ENCODE peak calls at places on chromosome 10, in four cellular contexts. A is colonic mucosa, H is mucosa of gallbladder, C is IMR-90. J is an unnamed sample.

GRCh38 chr10:31623466-31623865 is 304.4 kb downstream of the ZEB1 start:
- DNase-seq in H (peak; percentile 32), C (peak; percentile 28), A (no peak), J (no peak)

GRCh38 chr10:121696854-121697253 is 98.6 kb upstream of the FGFR2 start:
- DNase-seq in C (no peak), H (peak; percentile 25), A (peak; percentile 70), J (peak; percentile 45)

GRCh38 chr10:53357587-53357986 is 585.0 kb upstream of the MBL2 start:
- DNase-seq in H (no peak), A (no peak), C (no peak), J (no peak)

GRCh38 chr10:5544216-5544805 is 19.6 kb downstream of the CALML3 start:
- DNase-seq in H (peak; percentile 63), C (no peak), A (no peak), J (no peak)

GRCh38 chr10:133159611-133159949 is 439 bp upstream of the KNDC1 start:
- DNase-seq in A (no peak), H (no peak), C (no peak), J (no peak)

GRCh38 chr10:96395931-96396877 is 37.4 kb upstream of the OPALIN start:
- DNase-seq in A (peak; percentile 53), H (peak; percentile 67), C (peak; percentile 67), J (peak; percentile 80)

GRCh38 chr10:72875250-72876055 is 18.1 kb upstream of the OIT3 start:
- DNase-seq in H (no peak), A (no peak), C (peak; percentile 43), J (no peak)

GRCh38 chr10:127600479-127600878 is 51.4 kb downstream of the NPS start:
- DNase-seq in A (no peak), H (no peak), C (no peak), J (no peak)

GRCh38 chr10:129710510-129710847 is 243.4 kb downstream of the MGMT start:
- DNase-seq in A (no peak), H (no peak), C (no peak), J (no peak)

GRCh38 chr10:108203905-108204527 is 1039.5 kb upstream of the SORCS1 start:
- DNase-seq in H (no peak), A (no peak), C (no peak), J (no peak)

GRCh38 chr10:72812415-72812797 is 81.1 kb upstream of the OIT3 start:
- DNase-seq in H (no peak), A (no peak), C (no peak), J (no peak)

GRCh38 chr10:119246862-119247549 is 39.6 kb downstream of the GRK5 start:
- DNase-seq in A (no peak), H (no peak), C (peak; percentile 97), J (no peak)

GRCh38 chr10:130301026-130301892 is 165.1 kb downstream of the GLRX3 start:
- DNase-seq in A (peak; percentile 51), C (no peak), H (peak; percentile 49), J (no peak)

GRCh38 chr10:132511092-132511491 is 26.5 kb upstream of the INPP5A start:
- DNase-seq in A (no peak), C (no peak), H (no peak), J (no peak)

GRCh38 chr10:21166557-21167287 is 269.6 kb upstream of the NEBL start:
- DNase-seq in C (no peak), A (peak; percentile 62), H (peak; percentile 59), J (no peak)

GRCh38 chr10:77879710-77880109 is 46.8 kb downstream of the DLG5 start:
- DNase-seq in A (no peak), H (no peak), C (no peak), J (no peak)

GRCh38 chr10:97025613-97026242 is 160.0 kb downstream of the SLIT1 start:
- DNase-seq in C (peak; percentile 40), A (peak; percentile 64), H (peak; percentile 62), J (peak; percentile 86)

GRCh38 chr10:115937756-115938032 is 335.3 kb downstream of the GFRA1 start:
- DNase-seq in C (no peak), H (no peak), A (no peak), J (no peak)

GRCh38 chr10:120735773-120736371 is 115.3 kb upstream of the WDR11 start:
- DNase-seq in H (no peak), A (no peak), C (peak; percentile 12), J (peak; percentile 37)

GRCh38 chr10:66917104-66917503 is 8.7 kb upstream of the LRRTM3 start:
- DNase-seq in A (no peak), H (no peak), C (no peak), J (no peak)

GRCh38 chr10:114304566-114305421 is 65.7 kb downstream of the VWA2 start:
- DNase-seq in A (peak; percentile 56), H (peak; percentile 30), C (no peak), J (no peak)

GRCh38 chr10:68239596-68240150 is 7.8 kb upstream of the ATOH7 start:
- DNase-seq in A (no peak), C (peak; percentile 57), H (no peak), J (no peak)

GRCh38 chr10:8767616-8768015 is 713.1 kb downstream of the GATA3 start:
- DNase-seq in C (no peak), H (no peak), A (no peak), J (no peak)

GRCh38 chr10:47060356-47060755 is 149.1 kb downstream of the PTPN20 start:
- DNase-seq in A (no peak), H (no peak), C (no peak), J (no peak)

GRCh38 chr10:129277804-129278203 is 189.2 kb upstream of the MGMT start:
- DNase-seq in A (no peak), H (no peak), C (no peak), J (no peak)

GRCh38 chr10:71782917-71783490 is 9.7 kb upstream of the VSIR start:
- DNase-seq in A (no peak), H (no peak), C (no peak), J (no peak)

GRCh38 chr10:133236411-133237240 is 1.0 kb upstream of the VENTX start:
- DNase-seq in A (no peak), H (no peak), C (no peak), J (no peak)

GRCh38 chr10:132738454-132739224 is 47.3 kb downstream of the NKX6-2 start:
- DNase-seq in A (no peak), C (no peak), H (no peak), J (peak; percentile 95)

GRCh38 chr10:69648461-69648860 is 18.4 kb downstream of the FAM241B start:
- DNase-seq in A (no peak), H (no peak), C (no peak), J (no peak)

GRCh38 chr10:63915240-63915639 is 394.0 kb downstream of the REEP3 start:
- DNase-seq in H (peak; percentile 56), A (no peak), C (no peak), J (no peak)

GRCh38 chr10:113028393-113029054 is 78.5 kb downstream of the TCF7L2 start:
- DNase-seq in H (no peak), A (no peak), C (no peak), J (peak; percentile 44)

GRCh38 chr10:96496281-96496925 is 17.3 kb downstream of the TLL2 start:
- DNase-seq in H (no peak), C (peak; percentile 35), A (no peak), J (no peak)

GRCh38 chr10:11276475-11276990 is 258.9 kb downstream of the CELF2 start:
- DNase-seq in A (no peak), H (no peak), C (no peak), J (no peak)

GRCh38 chr10:119208553-119208940 is 1.2 kb downstream of the GRK5 start:
- DNase-seq in H (no peak), C (no peak), A (no peak), J (peak; percentile 37)

GRCh38 chr10:6721964-6722615 is 142.0 kb upstream of the PRKCQ start:
- DNase-seq in H (peak; percentile 79), A (no peak), C (peak; percentile 99), J (no peak)

GRCh38 chr10:62856021-62856420 is 39.9 kb upstream of the EGR2 start:
- DNase-seq in H (no peak), A (no peak), C (no peak), J (no peak)

J was measured in pons.